ENCODE peak calls at places on chromosomes 6 and 20, in eight cellular contexts. O is tibial nerve, N is A549, M is uterus, Z is body of pancreas, E is ovary, H is HepG2, L is gastrocnemius medialis. P is an unnamed sample.

GRCh38 chr6:37516076-37516919 is 16.6 kb upstream of the CCDC167 start:
- DNase-seq in E (no peak), H (peak), Z (peak), M (no peak), N (no peak), O (no peak), L (no peak), P (no peak)

GRCh38 chr6:14754636-14755513 is 491.0 kb upstream of the JARID2 start:
- DNase-seq in L (no peak), O (no peak), H (no peak), Z (no peak), E (no peak), N (no peak), M (no peak), P (no peak)

GRCh38 chr6:139060332-139060731 is 31.8 kb downstream of the ABRACL start:
- DNase-seq in O (no peak), H (no peak), E (no peak), M (no peak), L (no peak), N (no peak), Z (no peak), P (no peak)

GRCh38 chr6:156857573-156857972 is 80.4 kb downstream of the ARID1B start:
- DNase-seq in Z (no peak), H (no peak), N (no peak), M (no peak), E (no peak), O (no peak), L (no peak), P (no peak)

GRCh38 chr6:88246654-88247053 is 80.5 kb upstream of the CNR1 start:
- DNase-seq in M (no peak), L (no peak), H (no peak), E (no peak), O (no peak), Z (no peak), N (no peak), P (no peak)

GRCh38 chr6:157244175-157244574 is 79.1 kb downstream of the TMEM242 start:
- DNase-seq in L (peak), M (no peak), O (no peak), Z (no peak), H (no peak), N (no peak), E (no peak), P (no peak)

GRCh38 chr20:2756056-2756611 is 44.3 kb downstream of the CPXM1 start:
- DNase-seq in O (no peak), N (peak), L (no peak), Z (peak), M (no peak), H (peak), E (no peak), P (peak)

GRCh38 chr20:35339007-35339406 is 46.8 kb upstream of the FAM83C start:
- DNase-seq in E (no peak), N (no peak), H (no peak), M (no peak), O (no peak), Z (no peak), L (no peak), P (peak)

GRCh38 chr20:53159144-53159543 is 187.0 kb downstream of the TSHZ2 start:
- DNase-seq in N (no peak), M (no peak), H (no peak), O (no peak), L (no peak), Z (no peak), E (no peak), P (no peak)

GRCh38 chr6:10177703-10178102 is 237.2 kb downstream of the TFAP2A start:
- DNase-seq in H (no peak), L (no peak), N (peak), E (no peak), M (no peak), Z (no peak), O (no peak), P (no peak)

GRCh38 chr20:37319120-37319717 is 26.7 kb upstream of the SRC start:
- DNase-seq in N (no peak), M (no peak), E (peak), O (no peak), H (no peak), Z (no peak), L (no peak), P (no peak)

GRCh38 chr6:129426343-129426742 is 283.6 kb downstream of the ARHGAP18 start:
- DNase-seq in H (no peak), M (no peak), O (no peak), Z (no peak), L (no peak), N (no peak), E (no peak), P (no peak)

GRCh38 chr20:25018425-25018824 is 25.9 kb upstream of the APMAP start:
- DNase-seq in L (no peak), M (no peak), O (no peak), N (no peak), Z (peak), E (no peak), H (no peak), P (no peak)

GRCh38 chr20:25020901-25021301 is 28.4 kb upstream of the APMAP start:
- DNase-seq in E (no peak), N (no peak), O (no peak), Z (peak), H (no peak), L (peak), M (no peak), P (no peak)

GRCh38 chr20:25018841-25019240 is 26.3 kb upstream of the APMAP start:
- DNase-seq in M (no peak), N (no peak), H (no peak), E (peak), L (peak), Z (peak), O (no peak), P (peak)

GRCh38 chr20:25020345-25020744 is 27.8 kb upstream of the APMAP start:
- DNase-seq in O (no peak), E (peak), L (peak), M (no peak), N (no peak), H (no peak), Z (peak), P (no peak)

GRCh38 chr20:25019381-25020155 is 27.0 kb upstream of the APMAP start:
- DNase-seq in L (peak), M (no peak), O (no peak), E (peak), N (no peak), Z (peak), H (peak), P (no peak)
- TF ChIP-seq POLR2A in L (no peak), M (no peak), O (no peak), E (no peak), N (no peak), Z (no peak), H (no peak), P (no peak)

DNA sequence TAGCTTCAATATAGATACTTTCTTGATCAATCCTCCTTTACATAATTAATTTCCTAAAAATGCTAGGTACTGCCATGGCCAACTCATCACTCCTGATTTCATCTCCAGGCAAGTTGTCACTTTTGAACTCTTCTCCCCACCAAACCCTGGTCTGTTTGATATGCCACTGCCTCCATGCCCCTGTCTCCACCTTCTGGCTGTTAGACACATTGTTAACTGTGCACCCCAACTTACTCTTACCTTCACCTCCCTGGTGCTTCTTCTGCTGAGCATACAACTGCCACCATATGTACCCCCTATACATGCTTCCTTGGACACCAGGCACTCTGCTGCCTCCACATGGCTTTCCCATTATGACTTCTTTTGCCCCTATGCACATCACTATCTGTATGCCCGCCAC is 21.8 kb upstream of the AIG1 start:
- DNase-seq in E (no peak), Z (no peak), N (no peak), O (no peak), M (no peak), H (no peak), L (no peak), P (no peak)
- TF ChIP-seq CTCF in E (no peak), Z (no peak), N (no peak), O (no peak), M (no peak), H (no peak), L (no peak), P (no peak)

GRCh38 chr6:36130672-36131516 is 581 bp downstream of the MAPK13 start:
- DNase-seq in Z (peak), N (no peak), E (peak), L (peak), M (no peak), O (no peak), H (peak), P (peak)
- H3K4me3 ChIP-seq in Z (peak), N (no peak), E (peak), L (peak), M (peak), O (peak), H (peak), P (peak)

GRCh38 chr20:48690888-48691287 is 136.9 kb downstream of the PREX1 start:
- DNase-seq in Z (no peak), H (no peak), E (no peak), N (no peak), M (no peak), O (no peak), L (no peak), P (no peak)
- TF ChIP-seq POLR2A in Z (no peak), H (no peak), E (no peak), N (no peak), M (no peak), O (no peak), L (no peak), P (no peak)

GRCh38 chr6:111480988-111481830 is 1.8 kb downstream of the REV3L start:
- DNase-seq in H (no peak), E (no peak), Z (no peak), L (no peak), O (no peak), N (no peak), M (no peak), P (no peak)
- TF ChIP-seq CTCF in H (no peak), E (no peak), Z (no peak), L (no peak), O (no peak), N (no peak), M (no peak), P (no peak)

DNA sequence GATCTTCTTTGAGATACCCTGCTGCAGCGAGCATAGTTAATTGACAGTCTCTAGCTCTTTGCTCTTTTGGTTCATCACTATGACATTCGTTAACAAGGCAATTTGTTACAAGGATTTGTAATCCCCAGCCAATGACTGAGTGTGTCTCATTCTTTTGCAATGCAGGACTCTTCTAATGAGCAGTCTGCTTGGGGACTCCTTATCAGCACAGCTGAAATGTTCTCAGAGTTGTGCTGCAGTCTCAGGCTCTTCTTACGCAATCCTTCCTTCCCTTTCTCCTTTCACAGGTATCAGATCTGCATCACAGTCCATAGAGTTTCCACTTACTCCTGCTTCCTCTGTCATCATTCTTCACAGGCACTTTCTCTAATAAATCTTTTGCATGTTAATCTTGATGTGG is 161.2 kb upstream of the OGFRL1 start:
- DNase-seq in L (no peak), Z (no peak), O (no peak), H (no peak), M (no peak), E (no peak), N (no peak), P (no peak)
- H3K4me3 ChIP-seq in L (no peak), Z (no peak), O (no peak), H (no peak), M (no peak), E (no peak), N (no peak), P (no peak)

GRCh38 chr20:8007490-8007889 is 12.1 kb downstream of the TMX4 start:
- DNase-seq in E (no peak), M (no peak), N (no peak), Z (no peak), O (no peak), H (no peak), L (no peak), P (no peak)

GRCh38 chr20:8005575-8006366 is 13.8 kb downstream of the TMX4 start:
- DNase-seq in M (no peak), E (no peak), L (no peak), N (no peak), H (no peak), Z (no peak), O (no peak), P (no peak)

GRCh38 chr20:8005033-8005432 is 14.5 kb downstream of the TMX4 start:
- DNase-seq in N (no peak), H (no peak), O (no peak), M (no peak), L (no peak), Z (no peak), E (no peak), P (no peak)

GRCh38 chr20:8012724-8013123 is 6.8 kb downstream of the TMX4 start:
- DNase-seq in M (no peak), L (no peak), N (no peak), Z (no peak), O (no peak), H (no peak), E (no peak), P (no peak)

GRCh38 chr20:8008733-8009132 is 10.8 kb downstream of the TMX4 start:
- DNase-seq in H (no peak), Z (no peak), M (no peak), E (no peak), N (no peak), L (no peak), O (no peak), P (no peak)
- TF ChIP-seq POLR2A in H (no peak), Z (no peak), M (no peak), E (no peak), N (no peak), L (no peak), O (no peak), P (no peak)

GRCh38 chr6:29696147-29697129 is 15.5 kb upstream of the ZFP57 start:
- DNase-seq in Z (no peak), H (no peak), N (peak), L (no peak), M (no peak), O (no peak), E (no peak), P (no peak)
- TF ChIP-seq CTCF in Z (peak), H (peak), N (peak), L (no peak), M (no peak), O (no peak), E (no peak), P (no peak)

P was measured in lower leg skin.